ENCODE peak calls at places on chromosomes 11 and 22, in nine cellular contexts. M is PC-3, W is H9, L is lower lobe of right lung, J is RWPE1, E is BE2C, G is bronchial epithelial cell, S is ascending aorta, B is endothelial cell. V is an unnamed sample.

GRCh38 chr22:38843716-38844660 is at the start of gene NPTXR:
- DNase-seq in J (peak), S (peak), E (peak), G (no peak), B (peak), W (peak), L (peak), M (peak), V (no peak)

GRCh38 chr11:12761029-12761428 is 86.8 kb downstream of the TEAD1 start:
- DNase-seq in B (no peak), S (no peak), L (no peak), W (no peak), E (no peak), G (peak), J (peak), M (peak), V (no peak)

GRCh38 chr11:125951731-125952130 is 5.9 kb downstream of the VSIG10L2 start:
- DNase-seq in J (no peak), B (no peak), L (no peak), S (no peak), G (no peak), M (no peak), W (no peak), E (peak), V (no peak)

GRCh38 chr11:46659908-46660307 is 40.5 kb downstream of the ARHGAP1 start:
- DNase-seq in E (no peak), S (no peak), W (no peak), L (no peak), G (no peak), J (no peak), M (no peak), B (no peak), V (no peak)

GRCh38 chr11:130785376-130786110 is 130.7 kb downstream of the SNX19 start:
- DNase-seq in L (no peak), M (peak), E (peak), J (peak), B (no peak), W (no peak), S (no peak), G (peak), V (no peak)

GRCh38 chr11:129536338-129536737 is 160.7 kb downstream of the BARX2 start:
- DNase-seq in L (no peak), M (no peak), E (no peak), S (no peak), B (no peak), G (peak), W (no peak), J (no peak), V (no peak)

GRCh38 chr11:125164422-125165110 is at the start of gene PKNOX2:
- DNase-seq in L (peak), B (peak), G (peak), J (peak), W (peak), M (peak), E (peak), S (peak), V (peak)

GRCh38 chr22:26395926-26396325 is 33.1 kb upstream of the ASPHD2 start:
- DNase-seq in G (no peak), L (no peak), B (no peak), S (no peak), E (no peak), M (no peak), W (no peak), J (no peak), V (no peak)

GRCh38 chr11:103988595-103988969 is 47.9 kb upstream of the DDI1 start:
- DNase-seq in L (no peak), W (no peak), B (no peak), G (peak), E (no peak), S (no peak), M (peak), J (peak), V (no peak)

GRCh38 chr22:31585161-31585859 is 76.7 kb downstream of the PISD start:
- DNase-seq in M (no peak), E (no peak), S (no peak), B (no peak), G (no peak), L (no peak), W (no peak), J (no peak), V (no peak)

GRCh38 chr11:120752668-120753067 is 241.1 kb downstream of the GRIK4 start:
- DNase-seq in W (no peak), E (no peak), S (no peak), L (no peak), B (no peak), J (no peak), M (no peak), G (no peak), V (no peak)

GRCh38 chr11:101474666-101475065 is 109.1 kb downstream of the TRPC6 start:
- DNase-seq in J (no peak), G (peak), E (no peak), W (no peak), M (no peak), S (no peak), L (no peak), B (no peak), V (no peak)

GRCh38 chr22:29009148-29009547 is 52.5 kb downstream of the C22orf31 start:
- DNase-seq in J (no peak), S (no peak), M (no peak), W (no peak), L (no peak), E (no peak), G (no peak), B (no peak), V (no peak)

DNA sequence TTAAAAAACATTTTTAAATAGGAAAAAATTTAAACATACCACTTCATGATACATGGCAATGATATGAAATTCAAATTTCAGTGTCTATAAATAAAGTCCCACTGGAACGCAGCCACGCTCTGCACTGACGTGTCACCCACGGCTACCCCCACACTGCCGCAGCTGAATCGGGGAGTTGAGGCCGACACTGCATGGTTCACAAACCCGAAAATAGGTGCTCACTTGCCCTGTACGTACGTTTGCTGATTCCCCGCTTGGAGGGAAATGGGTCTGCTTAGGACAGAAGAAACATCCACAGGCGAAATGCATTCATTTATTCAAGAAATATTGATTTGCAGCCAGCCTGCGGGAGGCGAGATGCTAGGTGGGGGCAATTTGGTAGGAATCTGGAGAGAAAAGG is 1342.3 kb downstream of the TBC1D22A start:
- DNase-seq in W (no peak), G (no peak), E (no peak), M (no peak), L (no peak), J (no peak), B (no peak), S (no peak), V (no peak)
- TF ChIP-seq CTCF in W (no peak), G (no peak), E (no peak), M (no peak), L (no peak), J (no peak), B (no peak), S (no peak), V (no peak)

GRCh38 chr22:44701824-44702478 is at the start of gene PRR5:
- DNase-seq in J (peak), S (peak), W (peak), G (peak), E (peak), M (peak), L (peak), B (peak), V (peak)

GRCh38 chr22:44701187-44701586 is 817 bp upstream of the PRR5 start:
- DNase-seq in J (no peak), S (no peak), B (no peak), G (no peak), W (no peak), E (no peak), M (no peak), L (no peak), V (no peak)

GRCh38 chr22:44703269-44703870 is 1.4 kb downstream of the PRR5 start:
- DNase-seq in S (no peak), B (no peak), E (no peak), J (no peak), W (no peak), G (no peak), M (no peak), L (no peak), V (no peak)

GRCh38 chr22:44704159-44705021 is 2.4 kb downstream of the PRR5 start:
- DNase-seq in S (no peak), L (no peak), W (no peak), M (no peak), B (no peak), E (peak), J (no peak), G (no peak), V (peak)

DNA sequence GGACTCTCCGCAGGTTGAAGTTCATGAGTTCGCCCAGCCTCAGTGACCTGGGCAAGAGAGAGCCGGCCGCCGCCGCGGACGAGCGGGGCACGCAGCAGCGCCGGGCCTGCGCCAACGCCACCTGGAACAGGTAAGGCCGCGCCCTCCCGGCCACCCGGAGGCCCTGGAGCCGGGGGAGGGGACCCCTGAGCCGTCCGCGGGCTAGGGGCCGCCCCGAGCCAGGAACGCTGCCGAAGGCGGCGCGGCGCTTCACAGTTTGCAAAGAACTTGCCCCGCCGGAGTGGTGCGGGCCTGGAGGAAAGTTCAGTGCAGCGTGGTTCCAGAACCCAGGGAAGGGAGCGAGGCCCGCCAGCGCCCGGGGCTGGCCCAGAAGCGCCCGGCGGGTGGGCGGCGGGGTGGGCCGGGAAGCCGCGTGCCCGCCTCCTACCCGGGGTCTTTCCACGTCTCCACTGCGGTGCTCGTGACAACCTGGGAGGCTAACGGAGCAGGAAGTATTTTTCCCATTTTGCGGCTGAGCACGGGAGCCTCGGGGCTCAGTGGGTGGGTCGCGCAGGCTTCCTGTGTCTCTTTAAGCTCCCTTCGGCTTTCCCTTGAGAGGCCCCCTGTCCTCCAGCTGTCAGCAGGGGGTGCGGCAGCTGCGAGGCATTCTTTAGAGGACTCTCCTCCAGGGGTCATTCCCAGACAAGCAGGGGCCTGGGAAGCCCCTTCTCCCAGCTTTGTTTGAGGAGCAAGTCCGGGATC is 645 bp downstream of the PRR5 start:
- DNase-seq in W (peak), E (no peak), L (no peak), M (peak), J (no peak), G (no peak), S (no peak), B (peak), V (peak)
- TF ChIP-seq CTCF in W (no peak), E (peak), L (peak), M (no peak), J (no peak), G (no peak), S (no peak), B (no peak), V (peak)

GRCh38 chr22:34105461-34106062 is 185.3 kb upstream of the LARGE1 start:
- DNase-seq in E (peak), W (peak), G (peak), B (peak), S (peak), M (peak), L (peak), J (no peak), V (no peak)
- TF ChIP-seq CTCF in E (peak), W (peak), G (peak), B (peak), S (peak), M (peak), L (peak), J (no peak), V (peak)

GRCh38 chr11:65378208-65378927 is 4.1 kb downstream of the SLC25A45 start:
- DNase-seq in B (no peak), W (no peak), S (no peak), M (no peak), L (no peak), G (no peak), E (no peak), J (no peak), V (no peak)
- TF ChIP-seq CTCF in B (no peak), W (peak), S (no peak), M (peak), L (no peak), G (no peak), E (no peak), J (no peak), V (peak)

GRCh38 chr11:43557553-43558031 is 122.9 kb upstream of the HSD17B12 start:
- DNase-seq in L (no peak), E (no peak), J (no peak), B (no peak), W (peak), M (peak), S (no peak), G (no peak), V (no peak)
- TF ChIP-seq CTCF in L (no peak), E (no peak), J (no peak), B (no peak), W (peak), M (peak), S (no peak), G (no peak), V (peak)

DNA sequence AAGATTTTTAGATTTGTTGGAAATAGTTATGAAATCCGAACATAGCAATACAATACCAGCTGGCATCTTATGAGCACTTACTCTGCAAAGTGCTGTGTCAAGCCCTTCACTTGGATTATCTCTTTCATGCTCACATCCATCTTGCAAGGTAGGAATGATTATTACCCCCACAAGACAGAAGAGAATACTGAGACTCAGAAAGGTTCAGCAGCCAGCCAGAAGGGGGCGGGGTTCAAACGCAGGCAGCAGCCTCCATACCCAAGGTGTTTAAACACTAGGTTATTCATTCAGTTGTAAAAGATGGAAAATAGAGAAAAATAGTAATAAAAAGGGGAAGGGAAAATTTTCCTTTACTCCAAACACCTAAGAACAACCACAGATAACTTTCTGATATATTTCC is 158.5 kb downstream of the CCDC34 start:
- DNase-seq in G (peak), M (peak), W (peak), S (no peak), J (no peak), B (peak), E (no peak), L (no peak), V (no peak)
- TF ChIP-seq CTCF in G (peak), M (peak), W (peak), S (no peak), J (no peak), B (no peak), E (no peak), L (no peak), V (peak)

GRCh38 chr22:43417555-43417954 is 5.7 kb downstream of the MPPED1 start:
- DNase-seq in J (no peak), W (no peak), G (no peak), B (no peak), S (no peak), E (no peak), M (no peak), L (no peak), V (no peak)
- TF ChIP-seq CTCF in J (no peak), W (no peak), G (no peak), B (no peak), S (no peak), E (no peak), M (no peak), L (no peak), V (no peak)

DNA sequence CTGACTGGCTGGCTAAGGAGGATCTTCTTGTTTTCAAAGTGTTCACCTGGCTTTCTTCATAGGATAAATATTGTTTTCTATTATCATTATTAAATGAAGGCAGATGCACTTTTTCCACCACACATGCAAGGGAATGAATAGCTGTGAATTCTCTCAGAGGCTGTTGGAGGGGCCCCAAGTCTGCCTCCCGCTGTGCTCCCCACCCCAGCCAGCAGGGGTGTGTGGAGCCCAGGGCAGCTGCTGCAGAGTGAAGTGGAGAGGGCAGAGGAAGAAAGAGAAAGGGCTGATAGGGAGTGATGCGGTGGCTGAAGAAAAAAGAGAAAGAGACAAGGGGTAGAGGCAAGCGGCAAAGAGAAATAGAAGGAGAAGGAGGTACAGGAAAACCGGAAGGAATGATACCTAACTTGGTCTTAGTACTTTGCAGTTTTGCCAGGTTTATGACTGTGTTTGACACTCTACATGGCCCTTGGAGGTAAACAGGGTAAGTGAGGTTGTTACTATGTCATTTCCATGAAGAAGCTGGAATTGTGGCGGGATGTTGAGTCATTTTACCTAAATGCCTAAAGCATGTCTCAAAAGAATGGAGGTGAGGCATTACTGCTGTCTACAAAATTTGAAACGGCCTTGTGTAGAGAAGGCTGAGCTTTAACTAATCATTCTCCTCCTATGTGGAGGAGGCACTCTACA is 145.7 kb upstream of the B3GAT1 start:
- DNase-seq in J (peak), B (no peak), G (peak), S (no peak), W (no peak), M (peak), L (no peak), E (no peak), V (no peak)
- TF ChIP-seq CTCF in J (no peak), B (no peak), G (no peak), S (no peak), W (peak), M (no peak), L (no peak), E (no peak), V (no peak)

V was measured in chondrocyte.